ENCODE peak calls at places on chromosomes 6 and 20, in ten cellular contexts. U is NCI-H748 treated with DMSO at 0.1 percent for 48 hours; G is left ventricle myocardium inferior; V is stimulated activated CD4-positive, alpha-beta T cell treated with anti-CD3 and anti-CD28 coated beads, Interleukin-1b, Interleukin-23, amount 100 ng/mL, for 24 hours; O is HEK293T; X is HT1080; L is stimulated activated CD8-positive, alpha-beta memory T cell treated with anti-CD3 and anti-CD28 coated beads, Interleukin-4, amount 100 ng/mL, for 24 hours; J is activated naive CD4-positive, alpha-beta T cell treated with anti-CD3 and anti-CD28 coated beads for 36 hours; R is NCI-H187 treated with DMSO at 0.1 percent for 48 hours; Z is iPS-NIHi11. T is an unnamed sample.

GRCh38 chr6:129959358-129959930 is 58.9 kb upstream of the L3MBTL3 start:
- DNase-seq in V (no peak), O (no peak), L (no peak), J (no peak), R (no peak), X (no peak), G (no peak), U (no peak), Z (no peak), T (no peak)

GRCh38 chr6:46419576-46420002 is 71.7 kb downstream of the RCAN2 start:
- DNase-seq in R (peak; percentile 26), O (peak; percentile 51), J (peak; percentile 71), Z (peak; percentile 67), G (no peak), V (no peak), L (no peak), U (peak; percentile 45), X (peak; percentile 31), T (peak; percentile 57)

GRCh38 chr6:106572436-106572835 is 56.9 kb downstream of the RTN4IP1 start:
- DNase-seq in V (no peak), O (no peak), G (no peak), L (no peak), J (no peak), Z (no peak), R (no peak), X (no peak), U (no peak), T (no peak)

GRCh38 chr20:8805737-8806442 is 263.0 kb upstream of the PLCB4 start:
- DNase-seq in V (no peak), U (no peak), L (no peak), J (no peak), G (no peak), R (no peak), O (no peak), X (peak; percentile 44), Z (no peak), T (no peak)

GRCh38 chr6:170277893-170278742 is 12.8 kb downstream of the DLL1 start:
- DNase-seq in X (no peak), R (no peak), U (no peak), O (no peak), G (no peak), V (no peak), Z (no peak), J (no peak), L (no peak), T (no peak)

GRCh38 chr6:117396228-117396627 is 29.5 kb downstream of the ROS1 start:
- DNase-seq in Z (no peak), U (no peak), R (no peak), L (no peak), V (no peak), G (no peak), O (no peak), X (no peak), J (no peak), T (no peak)

GRCh38 chr20:49099011-49099410 is 52.9 kb downstream of the CSE1L start:
- DNase-seq in R (no peak), O (no peak), X (no peak), J (no peak), V (no peak), U (no peak), G (no peak), L (no peak), Z (no peak), T (no peak)

GRCh38 chr6:50653253-50653652 is 60.1 kb upstream of the TFAP2D start:
- DNase-seq in G (no peak), X (no peak), J (no peak), Z (peak; percentile 21), O (no peak), L (no peak), V (no peak), U (no peak), R (no peak), T (no peak)

GRCh38 chr6:70289299-70289698 is 13.6 kb downstream of the COL9A1 start:
- DNase-seq in G (no peak), V (no peak), U (no peak), X (no peak), R (no peak), L (no peak), O (peak; percentile 32), J (no peak), Z (peak; percentile 17), T (no peak)

GRCh38 chr6:47097092-47097945 is 55.2 kb upstream of the ADGRF1 start:
- DNase-seq in G (peak; percentile 45), R (peak; percentile 37), O (peak; percentile 74), U (peak; percentile 82), J (peak; percentile 72), Z (peak; percentile 71), V (no peak), X (peak; percentile 81), L (peak; percentile 3), T (peak; percentile 73)

GRCh38 chr6:143867236-143867635 is 3.0 kb downstream of the ZC2HC1B start:
- DNase-seq in V (no peak), J (no peak), O (no peak), Z (no peak), R (no peak), L (no peak), U (no peak), G (no peak), X (no peak), T (no peak)

GRCh38 chr6:151464702-151465101 is 12.8 kb upstream of the RMND1 start:
- DNase-seq in R (no peak), G (no peak), X (no peak), V (no peak), J (no peak), Z (no peak), U (no peak), O (no peak), L (no peak), T (no peak)

GRCh38 chr20:52269327-52269726 is 77.7 kb upstream of the ZFP64 start:
- DNase-seq in V (no peak), U (no peak), O (no peak), L (no peak), G (no peak), J (no peak), X (no peak), R (no peak), Z (no peak), T (no peak)